ENCODE peak calls at places on chromosomes 7 and 10, in four cellular contexts. N is CD4-positive, alpha-beta T cell; M is endothelial cell; Q is fibroblast of mammary gland. J is an unnamed sample.

GRCh38 chr7:132206594-132206993 is 369.7 kb downstream of the PLXNA4 start:
- DNase-seq in M (no peak), N (no peak), Q (no peak), J (no peak)

GRCh38 chr7:377069-378040 is 87.4 kb downstream of the FOXL3 start:
- DNase-seq in M (no peak), N (no peak), Q (no peak), J (no peak)

GRCh38 chr7:41592794-41593193 is 110.1 kb downstream of the INHBA start:
- DNase-seq in M (no peak), N (no peak), Q (no peak), J (no peak)

GRCh38 chr7:123229426-123229825 is 29.7 kb upstream of the SLC13A1 start:
- DNase-seq in Q (no peak), M (no peak), N (no peak), J (no peak)

GRCh38 chr7:42745357-42746022 is 166.4 kb downstream of the C7orf25 start:
- DNase-seq in N (no peak), M (peak), Q (peak), J (no peak)

GRCh38 chr10:102796407-102797176 is 40.6 kb downstream of the CYP17A1 start:
- DNase-seq in Q (no peak), M (no peak), N (peak), J (no peak)

GRCh38 chr10:21278491-21279216 is 246.8 kb downstream of the SKIDA1 start:
- DNase-seq in N (peak), M (peak), Q (peak), J (peak)

GRCh38 chr7:148156248-148156647 is 434.3 kb upstream of the C7orf33 start:
- DNase-seq in N (no peak), M (no peak), Q (no peak), J (no peak)

GRCh38 chr7:115230882-115231508 is 309.1 kb downstream of the MDFIC start:
- DNase-seq in N (no peak), M (no peak), Q (peak), J (no peak)

GRCh38 chr10:30674796-30675195 is 45.2 kb upstream of the LYZL2 start:
- DNase-seq in Q (no peak), M (no peak), N (no peak), J (no peak)

GRCh38 chr10:110129490-110129889 is 77.9 kb upstream of the MXI1 start:
- DNase-seq in M (no peak), N (no peak), Q (no peak), J (no peak)

GRCh38 chr10:97801449-97801848 is 29.6 kb upstream of the SFRP5 start:
- DNase-seq in Q (no peak), M (no peak), N (no peak), J (no peak)

GRCh38 chr10:67306588-67307205 is 380.9 kb downstream of the LRRTM3 start:
- DNase-seq in M (no peak), Q (no peak), N (no peak), J (no peak)
- TF ChIP-seq CTCF in M (peak), Q (peak), N (no peak), J (peak)

DNA sequence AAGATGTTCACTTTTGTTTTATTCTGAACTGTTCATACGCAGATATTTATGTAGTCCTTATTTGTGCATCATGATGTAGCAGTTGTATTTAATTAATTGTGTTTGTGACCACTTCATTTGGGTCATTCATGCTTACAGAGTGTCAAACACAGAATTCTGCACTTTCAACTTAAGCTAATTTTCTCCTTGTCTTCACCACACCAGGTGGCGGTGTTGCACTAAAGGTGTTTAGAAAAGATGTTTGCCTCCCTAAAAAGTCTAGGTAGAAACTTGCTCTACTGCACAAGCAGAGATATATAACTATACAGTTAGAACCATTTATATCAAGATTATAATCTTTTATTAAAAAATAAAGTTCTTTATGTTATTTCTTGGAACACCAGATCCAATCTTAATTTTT is 1.3 kb upstream of the TAS2R38 start:
- DNase-seq in M (peak), Q (peak), N (peak), J (no peak)
- TF ChIP-seq CTCF in M (peak), Q (peak), N (no peak), J (peak)

DNA sequence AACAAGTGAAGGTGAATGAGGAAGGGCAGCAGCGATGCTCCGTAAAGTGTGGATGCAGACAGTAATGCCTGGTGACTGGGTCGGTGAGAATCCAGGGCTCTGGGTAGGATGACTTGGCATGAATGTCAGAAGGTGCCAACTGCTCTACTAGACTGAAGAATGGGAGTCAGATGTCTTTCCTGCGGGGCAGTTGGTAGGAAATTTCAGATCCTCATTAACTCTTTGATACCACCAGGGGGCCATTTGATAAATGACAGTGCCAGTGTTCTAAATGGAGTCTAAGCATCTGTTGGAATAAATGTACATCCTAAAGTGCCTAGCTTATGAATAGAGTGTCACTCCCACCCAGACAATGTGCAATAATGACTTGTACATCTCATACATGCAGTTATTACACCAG is 462.0 kb downstream of the GRM8 start:
- DNase-seq in M (no peak), Q (no peak), N (no peak), J (no peak)
- TF ChIP-seq CTCF in M (peak), Q (no peak), N (no peak), J (peak)

GRCh38 chr10:85791846-85792532 is 574.6 kb downstream of the GRID1 start:
- DNase-seq in Q (peak), N (no peak), M (no peak), J (no peak)
- TF ChIP-seq CTCF in Q (peak), N (no peak), M (no peak), J (peak)

DNA sequence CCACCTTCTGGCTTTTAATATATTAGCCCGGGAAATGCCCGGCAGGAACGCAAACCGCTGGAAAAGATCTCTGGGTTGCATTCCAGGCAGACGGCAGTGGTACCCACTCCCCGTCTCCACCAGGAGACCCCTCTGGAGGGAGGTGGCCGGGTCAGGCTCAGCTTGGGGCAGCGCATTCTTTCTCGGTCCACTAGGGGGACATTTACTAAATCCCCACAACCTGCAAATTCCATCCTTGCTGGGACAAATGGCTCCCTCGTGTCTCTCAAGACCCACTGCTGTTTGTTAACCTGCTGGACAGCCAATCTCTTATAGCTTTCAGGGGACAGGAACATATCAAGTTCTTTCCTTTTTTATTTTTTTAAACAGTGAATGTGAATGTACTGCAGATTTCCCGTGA is 45.8 kb upstream of the CARD11 start:
- DNase-seq in M (peak), Q (peak), N (no peak), J (peak)
- TF ChIP-seq CTCF in M (peak), Q (peak), N (peak), J (peak)

GRCh38 chr7:30596043-30596641 is 1.5 kb downstream of the GARS1 start:
- DNase-seq in N (no peak), Q (peak), M (no peak), J (no peak)
- TF ChIP-seq CTCF in N (no peak), Q (no peak), M (no peak), J (no peak)

GRCh38 chr10:71825217-71825616 is 25.8 kb downstream of the PSAP start:
- DNase-seq in Q (no peak), M (no peak), N (no peak), J (no peak)
- TF ChIP-seq CTCF in Q (no peak), M (no peak), N (no peak), J (no peak)

DNA sequence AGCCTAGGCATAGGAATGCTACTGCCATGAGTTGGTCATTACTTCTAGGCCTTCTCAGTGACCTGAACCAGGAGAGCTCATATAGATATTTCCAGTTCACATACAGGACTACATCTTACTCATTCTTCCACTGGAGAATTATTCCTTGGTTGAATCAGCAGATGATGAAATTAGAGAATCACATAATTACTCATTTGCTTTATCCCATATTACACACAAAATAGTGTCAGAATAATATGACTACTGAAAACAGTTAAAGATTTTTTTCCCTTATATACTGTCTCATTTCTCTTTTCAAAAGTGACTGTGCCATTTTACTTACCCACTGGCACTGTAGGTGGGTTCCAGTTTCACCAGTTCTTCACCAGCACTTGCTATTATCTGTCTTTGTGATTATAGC is 18.5 kb downstream of the BMS1 start:
- DNase-seq in N (no peak), M (no peak), Q (peak), J (no peak)
- TF ChIP-seq CTCF in N (no peak), M (no peak), Q (no peak), J (no peak)

DNA sequence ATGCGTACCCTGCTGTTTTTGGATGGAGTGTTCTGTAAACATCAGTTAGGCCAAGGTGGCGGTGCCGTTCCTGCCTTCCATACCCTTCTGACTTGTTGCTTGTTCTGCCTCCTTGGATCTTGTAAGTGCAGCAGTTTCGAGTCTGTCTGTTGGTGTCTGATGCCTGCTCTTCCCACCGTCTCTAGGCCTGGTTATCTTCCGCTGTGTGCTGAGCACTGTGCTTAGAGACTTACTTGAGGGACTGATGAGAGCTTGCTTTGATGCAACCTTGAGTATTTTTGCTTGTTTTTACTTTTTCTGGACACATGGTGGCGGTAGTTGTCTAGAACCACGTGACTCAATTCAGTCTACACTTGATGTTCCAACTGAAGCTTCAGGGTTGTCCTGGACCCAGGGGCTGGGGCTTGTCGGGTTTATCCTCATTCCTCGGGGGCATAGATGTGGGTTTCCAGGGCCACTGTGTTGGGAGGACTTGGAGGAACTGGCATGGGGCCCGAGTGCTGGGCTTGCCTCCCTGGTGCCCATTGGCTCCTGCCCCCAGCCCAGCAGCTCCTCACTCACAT is 14.4 kb upstream of the SPRN start:
- DNase-seq in N (no peak), M (no peak), Q (peak), J (no peak)
- TF ChIP-seq CTCF in N (peak), M (no peak), Q (peak), J (no peak)